ENCODE peak calls at places on chromosome 11, in seven cellular contexts. K is SK-N-SH, E is K562, G is upper lobe of left lung, Q is transverse colon, W is H1, L is sigmoid colon. D is an unnamed sample.

GRCh38 chr11:12496181-12497025 is 119.0 kb downstream of the PARVA start:
- DNase-seq in Q (no peak), K (no peak), G (no peak), L (no peak), W (peak; percentile 33), E (no peak), D (no peak)

GRCh38 chr11:64809781-64810241 is 540 bp downstream of the MEN1 start:
- DNase-seq in K (peak; percentile 81), G (peak; percentile 88), Q (peak; percentile 75), E (peak; percentile 44), L (no peak), W (peak; percentile 71), D (no peak)

GRCh38 chr11:1928038-1928890 is 8.8 kb downstream of the TNNT3 start:
- DNase-seq in K (peak; percentile 41), W (no peak), Q (no peak), E (no peak), L (no peak), G (peak; percentile 80), D (no peak)

GRCh38 chr11:101582242-101583052 is 1.4 kb downstream of the TRPC6 start:
- DNase-seq in L (no peak), E (no peak), Q (no peak), G (peak; percentile 45), K (peak; percentile 19), W (peak; percentile 54), D (no peak)

GRCh38 chr11:36564376-36565032 is 3.3 kb upstream of the RAG1 start:
- DNase-seq in K (peak; percentile 70), E (peak; percentile 27), W (peak; percentile 53), Q (peak; percentile 47), G (no peak), L (no peak), D (no peak)

GRCh38 chr11:8262552-8263108 is 1.0 kb downstream of the LMO1 start:
- DNase-seq in L (peak; percentile 70), Q (peak; percentile 17), W (peak; percentile 82), G (peak; percentile 89), K (no peak), E (no peak), D (no peak)

GRCh38 chr11:122979815-122980656 is 1.6 kb downstream of the BSX start:
- DNase-seq in W (peak; percentile 54), K (no peak), Q (no peak), L (no peak), G (no peak), E (no peak), D (no peak)

GRCh38 chr11:134437821-134438220 is 25.8 kb upstream of the B3GAT1 start:
- DNase-seq in L (peak; percentile 38), G (no peak), E (no peak), Q (no peak), W (no peak), K (no peak), D (no peak)

GRCh38 chr11:57456960-57457642 is 3.2 kb upstream of the RTN4RL2 start:
- DNase-seq in E (peak; percentile 80), Q (peak; percentile 88), W (peak; percentile 97), K (peak; percentile 85), L (peak; percentile 94), G (peak; percentile 92), D (peak; percentile 94)

GRCh38 chr11:130315354-130315970 is 745 bp upstream of the ZBTB44 start:
- DNase-seq in L (peak; percentile 70), Q (peak; percentile 50), E (no peak), W (peak; percentile 80), G (peak; percentile 89), K (peak; percentile 44), D (peak; percentile 67)

GRCh38 chr11:932435-932834 is 6.8 kb downstream of the AP2A2 start:
- DNase-seq in G (no peak), K (no peak), E (no peak), L (no peak), Q (no peak), W (no peak), D (no peak)

GRCh38 chr11:66904561-66904960 is 47.7 kb downstream of the LRFN4 start:
- DNase-seq in Q (no peak), W (no peak), L (no peak), K (peak; percentile 7), G (no peak), E (no peak), D (no peak)

GRCh38 chr11:10784229-10785145 is 24.2 kb downstream of the EIF4G2 start:
- DNase-seq in G (no peak), W (no peak), E (no peak), Q (no peak), L (no peak), K (peak; percentile 37), D (no peak)

GRCh38 chr11:116234989-116235567 is 537.7 kb downstream of the BUD13 start:
- DNase-seq in L (no peak), Q (no peak), E (no peak), G (no peak), W (no peak), K (no peak), D (no peak)

GRCh38 chr11:41789376-41789775 is 329.9 kb upstream of the LRRC4C start:
- DNase-seq in Q (no peak), E (no peak), W (no peak), G (no peak), L (no peak), K (no peak), D (no peak)

GRCh38 chr11:9827700-9828099 is 163.8 kb downstream of the SWAP70 start:
- DNase-seq in K (no peak), Q (no peak), W (no peak), E (no peak), L (no peak), G (no peak), D (no peak)

GRCh38 chr11:2794947-2795346 is 90.6 kb downstream of the CDKN1C start:
- DNase-seq in E (no peak), G (peak; percentile 39), K (no peak), L (peak; percentile 64), Q (peak; percentile 5), W (no peak), D (peak; percentile 65)

GRCh38 chr11:122814401-122814800 is 23.9 kb upstream of the CRTAM start:
- DNase-seq in K (peak; percentile 30), L (no peak), G (no peak), E (no peak), Q (peak; percentile 12), W (no peak), D (no peak)

GRCh38 chr11:117477721-117478120 is 150.1 kb downstream of the CEP164 start:
- DNase-seq in G (no peak), Q (no peak), E (no peak), L (no peak), K (no peak), W (no peak), D (no peak)

GRCh38 chr11:113817162-113817561 is 37.6 kb downstream of the CLDN25 start:
- DNase-seq in Q (no peak), G (no peak), E (no peak), K (no peak), W (no peak), L (no peak), D (no peak)

GRCh38 chr11:13118194-13118593 is 109.1 kb downstream of the RASSF10 start:
- DNase-seq in K (no peak), E (no peak), W (no peak), Q (no peak), L (no peak), G (no peak), D (no peak)

GRCh38 chr11:43784866-43785265 is 95.8 kb upstream of the ALKBH3 start:
- DNase-seq in Q (no peak), G (no peak), E (no peak), K (no peak), L (no peak), W (no peak), D (no peak)

DNA sequence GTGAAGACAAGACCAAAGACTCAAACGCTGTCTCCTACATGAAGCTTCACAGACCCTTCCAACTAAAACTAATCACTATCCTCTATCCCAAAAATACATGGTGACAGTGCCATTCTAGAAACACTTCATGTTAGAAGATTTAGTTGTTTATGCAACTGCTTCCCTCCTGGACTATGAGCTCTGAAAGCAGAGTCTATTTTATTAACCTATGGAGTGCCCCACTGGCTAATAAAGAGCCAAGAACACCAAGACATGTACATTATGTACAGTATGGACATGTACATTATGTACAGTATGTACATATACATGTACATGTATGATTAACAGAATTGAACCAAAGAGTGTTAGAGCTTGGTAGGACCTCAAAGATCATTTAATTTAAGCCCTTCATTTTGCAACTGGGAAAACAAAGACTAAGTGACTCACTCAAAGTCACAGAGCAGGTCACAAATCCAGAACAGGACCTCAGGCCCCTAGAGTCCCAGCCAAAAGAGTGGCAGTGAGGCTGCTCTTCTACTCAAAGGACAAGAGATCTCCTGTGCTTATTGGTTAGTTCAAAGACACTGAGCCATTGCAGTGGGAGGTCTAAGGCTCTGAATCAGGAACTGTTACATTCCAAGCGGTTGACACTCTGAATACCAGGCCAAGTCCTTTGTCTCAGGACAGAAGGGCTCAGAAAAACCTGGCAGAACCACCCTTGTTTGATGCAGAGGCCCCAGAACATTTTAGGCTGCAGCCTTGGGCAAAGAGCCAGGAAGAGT is 103.9 kb downstream of the FAM168A start:
- DNase-seq in W (peak; percentile 46), G (no peak), L (no peak), K (no peak), E (no peak), Q (no peak), D (no peak)
- TF ChIP-seq EP300 in W (no peak), G (no peak), L (no peak), K (peak; percentile 60), E (no peak), Q (no peak), D (no peak)

GRCh38 chr11:6587360-6587953 is 16.0 kb downstream of the RRP8 start:
- DNase-seq in L (peak; percentile 87), W (peak; percentile 43), E (no peak), K (no peak), G (no peak), Q (no peak), D (no peak)
- TF ChIP-seq POLR2AphosphoS5 in L (peak; percentile 59), W (no peak), E (no peak), K (no peak), G (no peak), Q (peak; percentile 48), D (no peak)

DNA sequence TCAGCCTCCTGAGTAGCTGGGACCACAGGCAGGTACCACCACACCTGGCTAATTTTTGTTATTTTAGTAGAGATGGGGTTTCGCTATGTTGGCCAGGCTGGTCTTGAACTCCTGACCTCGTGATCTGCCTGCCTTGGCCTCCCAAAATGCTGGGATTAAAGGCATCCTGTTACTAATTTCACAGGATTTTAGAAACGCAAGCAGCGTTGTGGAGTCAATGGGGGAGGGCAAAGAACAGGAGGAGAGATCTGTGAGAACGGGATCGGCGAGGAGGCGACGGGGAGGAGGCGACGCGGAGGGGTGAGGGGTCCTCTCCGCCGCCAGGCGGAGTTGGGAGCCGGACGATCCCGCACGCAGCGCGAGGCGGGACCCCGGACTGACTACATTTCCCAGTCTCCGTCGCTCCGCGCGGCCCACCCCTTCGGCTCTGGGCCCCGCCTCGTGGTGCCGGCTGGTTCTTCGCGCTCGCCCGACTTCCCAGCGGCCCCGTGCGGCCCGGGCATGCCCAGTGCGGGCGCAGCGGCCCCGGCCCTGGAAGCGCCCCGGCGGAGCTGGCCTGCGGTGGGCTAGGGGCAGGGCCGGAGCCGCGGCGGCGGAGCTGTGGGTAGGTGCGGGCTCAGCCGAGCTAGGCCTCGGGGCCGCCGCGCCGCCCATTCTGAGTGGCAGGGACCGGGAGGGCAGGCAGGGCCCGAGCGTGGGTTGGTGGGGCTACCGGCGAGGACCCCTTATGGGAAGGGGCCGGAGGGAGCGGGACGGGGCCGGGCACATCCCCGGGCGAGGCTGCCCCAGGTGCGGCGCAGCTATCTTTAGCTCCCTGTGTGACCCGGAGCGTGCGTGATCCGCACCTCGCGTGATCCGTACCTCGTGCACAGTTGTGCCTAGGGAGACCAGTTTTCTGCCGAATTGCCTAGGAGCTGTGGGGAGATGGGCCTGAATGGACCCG is at the start of gene EI24:
- DNase-seq in E (peak; percentile 90), G (peak; percentile 97), K (peak; percentile 96), Q (peak; percentile 93), W (peak; percentile 91), L (peak; percentile 94), D (peak; percentile 91)
- TF ChIP-seq EP300 in E (no peak), G (no peak), K (no peak), Q (no peak), W (no peak), L (no peak), D (no peak)

GRCh38 chr11:74784234-74784633 is 35.6 kb downstream of the RNF169 start:
- DNase-seq in Q (no peak), G (no peak), L (no peak), E (no peak), W (no peak), K (no peak), D (no peak)
- TF ChIP-seq POLR2AphosphoS5 in Q (no peak), G (no peak), L (no peak), E (no peak), W (no peak), K (no peak), D (no peak)